ENCODE peak calls at places on chromosomes 5 and 9, in ten cellular contexts. H, X, D, B, M, A, E, T, I and O are unnamed samples.

GRCh38 chr9:83327750-83328622 is 210.2 kb downstream of the FRMD3 start:
- ATAC-seq in D (peak; percentile 24), H (peak; percentile 44), M (no peak), A (no peak), T (no peak), I (no peak), B (no peak), E (peak; percentile 87), X (no peak), O (no peak)

GRCh38 chr5:148542812-148543211 is 111.5 kb downstream of the HTR4 start:
- ATAC-seq in D (no peak), X (no peak), H (no peak), I (no peak), E (no peak), T (no peak), M (no peak), B (no peak), A (no peak), O (no peak)

GRCh38 chr5:79976759-79977515 is 14.1 kb downstream of the MTX3 start:
- ATAC-seq in X (no peak), A (no peak), I (no peak), B (no peak), M (no peak), E (no peak), H (no peak), T (no peak), D (no peak), O (no peak)

GRCh38 chr9:126145887-126146253 is 180.8 kb upstream of the MVB12B start:
- ATAC-seq in T (no peak), X (no peak), B (no peak), A (no peak), H (no peak), M (no peak), I (no peak), E (no peak), D (no peak), O (no peak)

GRCh38 chr9:84744195-84744594 is 74.7 kb downstream of the NTRK2 start:
- ATAC-seq in D (no peak), I (no peak), T (no peak), E (no peak), X (no peak), H (no peak), M (no peak), A (no peak), B (no peak), O (no peak)

GRCh38 chr5:53008751-53009150 is 19.6 kb downstream of the ITGA2 start:
- ATAC-seq in X (peak; percentile 59), A (peak; percentile 96), T (peak; percentile 94), M (peak; percentile 54), I (no peak), B (peak; percentile 79), H (no peak), E (no peak), D (no peak), O (peak; percentile 84)

GRCh38 chr9:9719373-9720112 is 893.3 kb downstream of the PTPRD start:
- ATAC-seq in I (no peak), M (no peak), E (no peak), D (no peak), A (no peak), B (no peak), H (no peak), T (no peak), X (no peak), O (no peak)

GRCh38 chr5:35246928-35247644 is 16.8 kb upstream of the PRLR start:
- ATAC-seq in B (no peak), H (peak; percentile 52), M (no peak), A (peak; percentile 15), T (no peak), X (no peak), D (peak; percentile 57), E (peak; percentile 83), I (no peak), O (peak; percentile 25)